ENCODE peak calls at places on chromosome 11, in nine cellular contexts. L is NCI-H774; R is AG08395; Y is sciatic nerve; F is H7; O is hepatic stellate cell; K is stimulated activated CD4-positive, alpha-beta T cell treated with anti-CD3 and anti-CD28 coated beads, Interleukin-4, amount 100 ng/mL, for 4 hours; M is non-pigmented ciliary epithelial cell; B is HTR-8/SVneo. S is an unnamed sample.

GRCh38 chr11:47514825-47515647 is 37.9 kb downstream of the CELF1 start:
- DNase-seq in L (no peak), R (peak), Y (no peak), F (no peak), O (peak), K (peak), M (peak), B (peak), S (no peak)

GRCh38 chr11:130180491-130180890 is 20.9 kb downstream of the ST14 start:
- DNase-seq in L (no peak), R (peak), Y (no peak), F (no peak), O (no peak), K (no peak), M (no peak), B (no peak), S (peak)

GRCh38 chr11:65412271-65413076 is 10.1 kb upstream of the NEAT1 start:
- DNase-seq in L (no peak), R (no peak), Y (peak), F (peak), O (no peak), K (no peak), M (no peak), B (no peak), S (no peak)

GRCh38 chr11:65442952-65443351 is 20.4 kb downstream of the NEAT1 start:
- DNase-seq in L (no peak), R (no peak), Y (peak), F (no peak), O (no peak), K (no peak), M (no peak), B (no peak), S (no peak)

GRCh38 chr11:19087658-19088057 is 27.1 kb upstream of the MRGPRX2 start:
- DNase-seq in L (no peak), R (peak), Y (no peak), F (no peak), O (peak), K (no peak), M (no peak), B (no peak), S (no peak)

GRCh38 chr11:61969838-61970452 is 2.5 kb upstream of the FTH1 start:
- DNase-seq in L (no peak), R (peak), Y (no peak), F (no peak), O (peak), K (no peak), M (no peak), B (no peak), S (no peak)

GRCh38 chr11:121572581-121573059 is 119.9 kb upstream of the SORL1-AS1 start:
- DNase-seq in L (no peak), R (no peak), Y (no peak), F (no peak), O (no peak), K (no peak), M (no peak), B (no peak), S (no peak)

GRCh38 chr11:67371199-67371548 is 2.2 kb downstream of the CLCF1 start:
- DNase-seq in L (no peak), R (no peak), Y (no peak), F (no peak), O (no peak), K (no peak), M (no peak), B (no peak), S (no peak)

GRCh38 chr11:19931141-19931767 is 218.6 kb downstream of the NAV2 start:
- DNase-seq in L (no peak), R (peak), Y (no peak), F (no peak), O (peak), K (no peak), M (no peak), B (no peak), S (peak)

GRCh38 chr11:94028436-94028835 is 7.3 kb downstream of the HEPHL1 start:
- DNase-seq in L (no peak), R (peak), Y (no peak), F (no peak), O (no peak), K (no peak), M (peak), B (no peak), S (no peak)

GRCh38 chr11:67268036-67268683 is 1.9 kb downstream of the GRK2 start:
- DNase-seq in L (no peak), R (no peak), Y (peak), F (peak), O (no peak), K (no peak), M (no peak), B (no peak), S (no peak)

GRCh38 chr11:48129697-48130395 is 86.8 kb upstream of the OR4B1 start:
- DNase-seq in L (no peak), R (no peak), Y (no peak), F (no peak), O (no peak), K (no peak), M (no peak), B (no peak), S (peak)

GRCh38 chr11:11347583-11347982 is 5.5 kb downstream of the CSNK2A3 start:
- DNase-seq in L (no peak), R (no peak), Y (no peak), F (no peak), O (no peak), K (no peak), M (no peak), B (no peak), S (no peak)

GRCh38 chr11:75439495-75440120 is 6.6 kb upstream of the KLHL35 start:
- DNase-seq in L (no peak), R (no peak), Y (no peak), F (no peak), O (no peak), K (no peak), M (no peak), B (no peak), S (no peak)

GRCh38 chr11:61065955-61066638 is 36.2 kb upstream of the CD5 start:
- DNase-seq in L (no peak), R (no peak), Y (no peak), F (no peak), O (no peak), K (no peak), M (no peak), B (no peak), S (no peak)

GRCh38 chr11:420054-420910 is 5.5 kb upstream of the SIGIRR start:
- DNase-seq in L (no peak), R (no peak), Y (no peak), F (peak), O (no peak), K (no peak), M (no peak), B (no peak), S (no peak)

GRCh38 chr11:73334244-73335203 is 26.4 kb downstream of the ARHGEF17 start:
- DNase-seq in L (no peak), R (peak), Y (peak), F (no peak), O (peak), K (no peak), M (no peak), B (peak), S (no peak)

GRCh38 chr11:100684101-100685065 is 2.7 kb upstream of the ARHGAP42 start:
- DNase-seq in L (no peak), R (no peak), Y (no peak), F (no peak), O (no peak), K (no peak), M (no peak), B (no peak), S (peak)

GRCh38 chr11:103537904-103538502 is 428.8 kb downstream of the DYNC2H1 start:
- DNase-seq in L (peak), R (peak), Y (no peak), F (peak), O (no peak), K (no peak), M (no peak), B (peak), S (no peak)

GRCh38 chr11:94567181-94567670 is at the start of gene PIWIL4:
- DNase-seq in L (no peak), R (no peak), Y (no peak), F (peak), O (no peak), K (no peak), M (no peak), B (no peak), S (no peak)

GRCh38 chr11:107623183-107623582 is 32.2 kb downstream of the ELMOD1 start:
- DNase-seq in L (no peak), R (no peak), Y (no peak), F (no peak), O (no peak), K (no peak), M (no peak), B (no peak), S (no peak)

GRCh38 chr11:130675456-130675855 is 227.0 kb downstream of the ADAMTS15 start:
- DNase-seq in L (no peak), R (peak), Y (peak), F (no peak), O (peak), K (no peak), M (no peak), B (no peak), S (no peak)

GRCh38 chr11:76047231-76047630 is 159.1 kb downstream of the WNT11 start:
- DNase-seq in L (no peak), R (peak), Y (no peak), F (no peak), O (no peak), K (no peak), M (no peak), B (no peak), S (no peak)

S was measured in NCI-H2029.